ENCODE peak calls at places on chromosomes 7 and 10, in six cellular contexts. N is fibroblast of the aortic adventitia, E is pancreas, Y is ELF-1, C is GM13976, T is NAMALWA. H is an unnamed sample.

GRCh38 chr10:108095932-108096925 is 931.7 kb upstream of the SORCS1 start:
- DNase-seq in Y (no peak), T (no peak), N (no peak), C (no peak), E (no peak), H (no peak)

GRCh38 chr10:101974091-101974799 is 81.7 kb downstream of the ARMH3 start:
- DNase-seq in E (no peak), N (peak), Y (peak), C (no peak), T (no peak), H (peak)

GRCh38 chr10:62816179-62817119 is at the start of gene EGR2:
- DNase-seq in C (peak), Y (peak), T (peak), E (peak), N (peak), H (peak)

GRCh38 chr7:114426824-114427223 is 12.2 kb downstream of the FOXP2 start:
- DNase-seq in E (no peak), Y (no peak), N (peak), T (peak), C (no peak), H (peak)

GRCh38 chr10:24209946-24210491 is 1.1 kb downstream of the KIAA1217 start:
- DNase-seq in C (peak), Y (no peak), T (no peak), E (no peak), N (peak), H (no peak)

GRCh38 chr10:28949005-28950004 is 272.0 kb downstream of the BAMBI start:
- DNase-seq in C (no peak), T (no peak), Y (no peak), E (no peak), N (peak), H (peak)

GRCh38 chr7:107751113-107751512 is 7.2 kb downstream of the CBLL1 start:
- DNase-seq in Y (no peak), C (no peak), N (no peak), E (no peak), T (no peak), H (no peak)

GRCh38 chr10:122780391-122780790 is 65.3 kb downstream of the CUZD1 start:
- DNase-seq in C (no peak), Y (no peak), E (no peak), T (no peak), N (peak), H (no peak)

GRCh38 chr10:31242902-31243301 is 76.1 kb upstream of the ZEB1 start:
- DNase-seq in Y (peak), T (no peak), C (peak), N (peak), E (no peak), H (peak)

GRCh38 chr10:97715259-97715874 is 1.8 kb downstream of the MARVELD1 start:
- DNase-seq in Y (peak), T (no peak), N (no peak), E (no peak), C (no peak), H (no peak)

GRCh38 chr7:12705878-12706277 is 18.4 kb downstream of the ARL4A start:
- DNase-seq in Y (no peak), E (no peak), N (no peak), T (no peak), C (no peak), H (no peak)

GRCh38 chr10:49171326-49172140 is 16.7 kb downstream of the TMEM273 start:
- DNase-seq in E (no peak), C (no peak), Y (no peak), N (no peak), T (no peak), H (no peak)

GRCh38 chr10:111281516-111281915 is 204.7 kb downstream of the ADRA2A start:
- DNase-seq in C (no peak), E (no peak), N (peak), Y (peak), T (peak), H (peak)